ENCODE peak calls at places on chromosomes 3 and 15, in eight cellular contexts. K is fibroblast of lung, S is neural progenitor cell, I is HepG2, R is PC-3, J is endodermal cell, L is mesendoderm, C is neuronal stem cell. D is an unnamed sample.

GRCh38 chr3:170054204-170054603 is 16.4 kb downstream of the GPR160 start:
- DNase-seq in C (no peak), L (peak; percentile 27), I (no peak), J (no peak), K (peak; percentile 26), R (peak; percentile 46), S (no peak), D (no peak)

GRCh38 chr3:160771811-160772459 is 15.9 kb downstream of the PPM1L start:
- DNase-seq in R (no peak), I (no peak), L (no peak), K (no peak), S (no peak), J (no peak), C (no peak), D (no peak)

GRCh38 chr3:143302638-143303171 is 183.1 kb downstream of the CHST2 start:
- DNase-seq in J (peak; percentile 61), S (no peak), L (peak; percentile 11), C (no peak), K (peak; percentile 81), I (no peak), R (peak; percentile 80), D (peak; percentile 91)

GRCh38 chr3:188061133-188061532 is 92.8 kb upstream of the LPP start:
- DNase-seq in L (peak; percentile 93), S (no peak), J (no peak), K (peak; percentile 20), R (peak; percentile 81), C (no peak), I (peak; percentile 58), D (peak; percentile 47)

GRCh38 chr3:82378370-82378769 is 616.9 kb upstream of the GBE1 start:
- DNase-seq in K (no peak), C (no peak), I (no peak), J (no peak), L (no peak), S (no peak), R (no peak), D (no peak)

GRCh38 chr3:40718209-40718608 is 193.4 kb downstream of the ZNF621 start:
- DNase-seq in S (no peak), J (no peak), R (no peak), C (no peak), I (no peak), L (no peak), K (no peak), D (no peak)

GRCh38 chr3:414063-414462 is 217.5 kb downstream of the CHL1 start:
- DNase-seq in S (peak; percentile 18), K (peak; percentile 27), I (no peak), L (peak; percentile 19), R (peak; percentile 57), C (no peak), J (no peak), D (peak; percentile 36)

GRCh38 chr3:99542771-99543518 is 95.4 kb upstream of the COL8A1 start:
- DNase-seq in L (peak; percentile 71), C (no peak), S (no peak), K (no peak), J (no peak), I (no peak), R (peak; percentile 87), D (no peak)

GRCh38 chr3:119175869-119176756 is 2.7 kb downstream of the UPK1B start:
- DNase-seq in I (no peak), R (peak; percentile 87), K (no peak), S (no peak), C (no peak), L (no peak), J (no peak), D (peak; percentile 89)

GRCh38 chr15:36579792-36580431 is 486 bp downstream of the CDIN1 start:
- DNase-seq in C (no peak), K (no peak), J (no peak), S (no peak), I (peak; percentile 3), L (no peak), R (peak; percentile 18), D (peak; percentile 56)

GRCh38 chr15:35626984-35627383 is 81.0 kb upstream of the DPH6 start:
- DNase-seq in C (no peak), S (no peak), K (no peak), J (no peak), I (no peak), L (peak; percentile 14), R (no peak), D (no peak)

GRCh38 chr3:44584646-44585501 is at the start of gene ZNF660:
- DNase-seq in S (peak; percentile 97), J (peak; percentile 96), K (peak; percentile 83), L (peak; percentile 97), I (peak; percentile 57), R (peak; percentile 26), C (peak; percentile 90), D (peak; percentile 83)

GRCh38 chr3:166445865-166446264 is 608.6 kb upstream of the BCHE start:
- DNase-seq in L (no peak), J (no peak), S (no peak), C (no peak), I (no peak), K (peak; percentile 19), R (peak; percentile 79), D (no peak)

GRCh38 chr3:139772539-139773500 is 95.0 kb upstream of the NMNAT3 start:
- DNase-seq in K (peak; percentile 91), J (no peak), S (no peak), R (peak; percentile 47), I (no peak), C (no peak), L (peak; percentile 45), D (peak; percentile 66)

GRCh38 chr15:61228025-61228901 is 839 bp downstream of the RORA start:
- DNase-seq in I (no peak), L (peak; percentile 40), R (peak; percentile 10), J (peak; percentile 77), K (peak; percentile 45), C (peak; percentile 18), S (peak; percentile 54), D (peak; percentile 62)

GRCh38 chr3:69819283-69819682 is 80.0 kb downstream of the MITF start:
- DNase-seq in R (no peak), I (no peak), C (no peak), L (no peak), S (no peak), J (no peak), K (no peak), D (no peak)

GRCh38 chr15:95663156-95663831 is 667.2 kb upstream of the NR2F2 start:
- DNase-seq in J (no peak), R (no peak), K (peak; percentile 54), S (no peak), I (no peak), L (no peak), C (no peak), D (peak; percentile 78)

GRCh38 chr3:143207338-143207961 is 87.9 kb downstream of the CHST2 start:
- DNase-seq in I (no peak), S (peak; percentile 29), K (peak; percentile 58), L (no peak), R (peak; percentile 44), C (no peak), J (no peak), D (peak; percentile 48)

GRCh38 chr3:61682671-61683408 is 121.5 kb downstream of the PTPRG start:
- DNase-seq in S (peak; percentile 36), K (no peak), L (peak; percentile 42), I (no peak), C (no peak), J (no peak), R (no peak), D (peak; percentile 76)

GRCh38 chr3:78912217-78912616 is 855.6 kb downstream of the ROBO1 start:
- DNase-seq in L (no peak), C (no peak), R (no peak), S (no peak), J (no peak), I (no peak), K (no peak), D (no peak)

GRCh38 chr3:145820175-145820574 is 340.8 kb downstream of the PLOD2 start:
- DNase-seq in C (no peak), I (no peak), L (no peak), K (no peak), R (no peak), S (no peak), J (no peak), D (no peak)

GRCh38 chr15:70430029-70430428 is 332.3 kb upstream of the TLE3 start:
- DNase-seq in L (no peak), C (no peak), R (peak; percentile 56), K (peak; percentile 74), I (no peak), S (no peak), J (no peak), D (peak; percentile 62)

GRCh38 chr3:157239082-157239704 is 79.2 kb upstream of the CCNL1 start:
- DNase-seq in L (peak; percentile 79), J (peak; percentile 94), R (peak; percentile 81), C (peak; percentile 36), I (peak; percentile 38), K (peak; percentile 45), S (peak; percentile 82), D (peak; percentile 73)

GRCh38 chr3:86988235-86988634 is 2.7 kb downstream of the VGLL3 start:
- DNase-seq in C (no peak), L (no peak), I (no peak), K (peak; percentile 87), S (no peak), J (no peak), R (peak; percentile 61), D (peak; percentile 82)

GRCh38 chr3:109973733-109974132 is 636.4 kb upstream of the DPPA4 start:
- DNase-seq in S (no peak), L (peak; percentile 2), R (no peak), K (peak; percentile 8), I (no peak), C (no peak), J (no peak), D (peak; percentile 32)

GRCh38 chr3:12661926-12662592 is 1.9 kb downstream of the RAF1 start:
- DNase-seq in K (no peak), L (no peak), R (no peak), I (no peak), J (no peak), C (no peak), S (no peak), D (no peak)
- H3K27ac ChIP-seq in K (peak overlapping the region; percentile 98), L (no peak overlapping the region), R (no peak overlapping the region), I (peak overlapping the region; percentile 93), J (peak overlapping the region; percentile 98), C (no peak overlapping the region), S (no peak overlapping the region), D (peak overlapping the region; percentile 92)

GRCh38 chr3:37241880-37242279 is 67.5 kb upstream of the LRRFIP2 start:
- DNase-seq in L (no peak), C (no peak), J (no peak), S (no peak), K (no peak), I (no peak), R (no peak), D (no peak)
- H3K9ac ChIP-seq in L (no peak overlapping the region), C (no peak overlapping the region), J (no peak overlapping the region), S (no peak overlapping the region), K (no peak overlapping the region), I (peak overlapping the region; percentile 98), R (no peak overlapping the region), D (peak overlapping the region; percentile 100)

DNA sequence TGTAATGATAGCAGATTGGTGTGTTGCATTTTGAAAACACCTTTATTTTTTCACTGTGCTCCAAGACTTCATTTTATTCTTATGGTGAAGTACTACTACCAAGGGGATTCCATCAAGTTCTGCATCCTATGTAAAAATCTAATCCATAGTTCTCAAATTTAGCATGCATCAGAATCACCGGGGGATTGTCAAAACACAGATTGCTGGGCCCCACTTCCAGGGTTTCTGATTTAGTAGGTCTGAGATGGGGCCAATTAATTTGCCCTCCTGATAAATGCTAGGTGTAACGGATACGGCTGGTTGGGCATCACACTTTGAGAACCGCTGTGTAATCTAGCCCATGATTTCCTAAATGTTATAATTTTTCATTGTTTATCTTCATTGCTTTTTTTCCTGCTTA is 692 bp downstream of the ZWILCH start:
- DNase-seq in K (no peak), R (no peak), L (no peak), I (no peak), J (no peak), S (no peak), C (no peak), D (no peak)
- H3K27ac ChIP-seq in K (peak overlapping the region; percentile 90), R (no peak overlapping the region), L (peak overlapping the region; percentile 71), I (peak overlapping the region; percentile 89), J (no peak overlapping the region), S (no peak overlapping the region), C (no peak overlapping the region), D (peak overlapping the region; percentile 93)

GRCh38 chr3:111071257-111072015 is at the start of gene NECTIN3:
- DNase-seq in L (peak; percentile 96), S (peak; percentile 95), J (peak; percentile 95), R (peak; percentile 96), C (peak; percentile 93), K (peak; percentile 99), I (peak; percentile 90), D (peak; percentile 98)
- H3K9ac ChIP-seq in L (peak within 1 kb of the TSS; percentile 92), S (peak within 1 kb of the TSS; percentile 84), J (peak within 1 kb of the TSS; percentile 24), R (peak within 1 kb of the TSS; percentile 78), C (peak within 1 kb of the TSS; percentile 91), K (peak within 1 kb of the TSS; percentile 93), I (peak within 1 kb of the TSS; percentile 88), D (peak within 1 kb of the TSS; percentile 89)

D was measured in GM23248.